ENCODE peak calls at places on chromosomes 7 and 10, in seven cellular contexts. One of them, this sample, is unnamed.

GRCh38 chr10:30092151-30092790 is 32.9 kb upstream of the JCAD start:
- DNase-seq in choroid plexus epithelial cell: peak
- DNase-seq in foreskin fibroblast: peak
- DNase-seq in GM23248: peak
- DNase-seq in psoas muscle: no peak
- DNase-seq in LNCaP clone FGC: no peak
- DNase-seq in body of pancreas: no peak
- DNase-seq in this sample: peak

GRCh38 chr10:90181251-90181691 is 479.9 kb downstream of the KIF20B start:
- DNase-seq in choroid plexus epithelial cell: no peak
- DNase-seq in foreskin fibroblast: no peak
- DNase-seq in GM23248: no peak
- DNase-seq in psoas muscle: no peak
- DNase-seq in LNCaP clone FGC: no peak
- DNase-seq in body of pancreas: no peak
- DNase-seq in this sample: no peak

GRCh38 chr10:46530249-46531186 is 25.9 kb downstream of the GPRIN2 start:
- DNase-seq in choroid plexus epithelial cell: peak
- DNase-seq in foreskin fibroblast: peak
- DNase-seq in GM23248: peak
- DNase-seq in psoas muscle: peak
- DNase-seq in LNCaP clone FGC: no peak
- DNase-seq in body of pancreas: peak
- DNase-seq in this sample: no peak

GRCh38 chr7:155349601-155350331 is 52.1 kb downstream of the INSIG1 start:
- DNase-seq in choroid plexus epithelial cell: no peak
- DNase-seq in foreskin fibroblast: no peak
- DNase-seq in GM23248: peak
- DNase-seq in psoas muscle: no peak
- DNase-seq in LNCaP clone FGC: no peak
- DNase-seq in body of pancreas: peak
- DNase-seq in this sample: no peak

GRCh38 chr7:17546206-17546998 is 247.9 kb downstream of the AHR start:
- DNase-seq in choroid plexus epithelial cell: peak
- DNase-seq in foreskin fibroblast: peak
- DNase-seq in GM23248: peak
- DNase-seq in psoas muscle: no peak
- DNase-seq in LNCaP clone FGC: no peak
- DNase-seq in body of pancreas: no peak
- DNase-seq in this sample: no peak

GRCh38 chr7:26704036-26704435 is 160.4 kb downstream of the SKAP2 start:
- DNase-seq in choroid plexus epithelial cell: no peak
- DNase-seq in foreskin fibroblast: no peak
- DNase-seq in GM23248: no peak
- DNase-seq in psoas muscle: no peak
- DNase-seq in LNCaP clone FGC: no peak
- DNase-seq in body of pancreas: no peak
- DNase-seq in this sample: no peak

GRCh38 chr10:75097666-75098285 is 13.7 kb upstream of the SAMD8 start:
- DNase-seq in choroid plexus epithelial cell: peak
- DNase-seq in foreskin fibroblast: peak
- DNase-seq in GM23248: peak
- DNase-seq in psoas muscle: no peak
- DNase-seq in LNCaP clone FGC: no peak
- DNase-seq in body of pancreas: no peak
- DNase-seq in this sample: no peak

GRCh38 chr10:117365612-117366011 is 9.6 kb downstream of the PDZD8 start:
- DNase-seq in choroid plexus epithelial cell: no peak
- DNase-seq in foreskin fibroblast: no peak
- DNase-seq in GM23248: no peak
- DNase-seq in psoas muscle: no peak
- DNase-seq in LNCaP clone FGC: no peak
- DNase-seq in body of pancreas: peak
- DNase-seq in this sample: no peak

GRCh38 chr10:125008689-125009579 is 67.0 kb downstream of the ZRANB1 start:
- DNase-seq in choroid plexus epithelial cell: no peak
- DNase-seq in foreskin fibroblast: no peak
- DNase-seq in GM23248: no peak
- DNase-seq in psoas muscle: no peak
- DNase-seq in LNCaP clone FGC: peak
- DNase-seq in body of pancreas: peak
- DNase-seq in this sample: no peak

GRCh38 chr7:155225095-155225494 is 72.6 kb upstream of the INSIG1 start:
- DNase-seq in choroid plexus epithelial cell: no peak
- DNase-seq in foreskin fibroblast: no peak
- DNase-seq in GM23248: no peak
- DNase-seq in psoas muscle: no peak
- DNase-seq in LNCaP clone FGC: no peak
- DNase-seq in body of pancreas: no peak
- DNase-seq in this sample: no peak

GRCh38 chr7:37999673-38000072 is 79.2 kb downstream of the EPDR1 start:
- DNase-seq in choroid plexus epithelial cell: peak
- DNase-seq in foreskin fibroblast: peak
- DNase-seq in GM23248: no peak
- DNase-seq in psoas muscle: no peak
- DNase-seq in LNCaP clone FGC: no peak
- DNase-seq in body of pancreas: no peak
- DNase-seq in this sample: no peak

GRCh38 chr7:55977831-55978230 is 13.4 kb downstream of the NIPSNAP2 start:
- DNase-seq in choroid plexus epithelial cell: peak
- DNase-seq in foreskin fibroblast: peak
- DNase-seq in GM23248: peak
- DNase-seq in psoas muscle: no peak
- DNase-seq in LNCaP clone FGC: peak
- DNase-seq in body of pancreas: no peak
- DNase-seq in this sample: no peak

GRCh38 chr7:25537678-25538375 is 309.5 kb upstream of the NPVF start:
- DNase-seq in choroid plexus epithelial cell: no peak
- DNase-seq in foreskin fibroblast: no peak
- DNase-seq in GM23248: peak
- DNase-seq in psoas muscle: no peak
- DNase-seq in LNCaP clone FGC: no peak
- DNase-seq in body of pancreas: no peak
- DNase-seq in this sample: no peak

GRCh38 chr7:11698273-11698930 is 133.6 kb downstream of the THSD7A start:
- DNase-seq in choroid plexus epithelial cell: peak
- DNase-seq in foreskin fibroblast: no peak
- DNase-seq in GM23248: no peak
- DNase-seq in psoas muscle: no peak
- DNase-seq in LNCaP clone FGC: no peak
- DNase-seq in body of pancreas: no peak
- DNase-seq in this sample: no peak

GRCh38 chr7:92205987-92206386 is 27.0 kb upstream of the LRRD1 start:
- DNase-seq in choroid plexus epithelial cell: no peak
- DNase-seq in foreskin fibroblast: no peak
- DNase-seq in GM23248: no peak
- DNase-seq in psoas muscle: no peak
- DNase-seq in LNCaP clone FGC: no peak
- DNase-seq in body of pancreas: no peak
- DNase-seq in this sample: no peak

GRCh38 chr10:34830527-34830926 is 15.4 kb upstream of the PARD3 start:
- DNase-seq in choroid plexus epithelial cell: no peak
- DNase-seq in foreskin fibroblast: no peak
- DNase-seq in GM23248: no peak
- DNase-seq in psoas muscle: no peak
- DNase-seq in LNCaP clone FGC: no peak
- DNase-seq in body of pancreas: no peak
- DNase-seq in this sample: no peak
- H3K4me3 ChIP-seq in choroid plexus epithelial cell: peak
- H3K4me3 ChIP-seq in foreskin fibroblast: peak
- H3K4me3 ChIP-seq in GM23248: no peak
- H3K4me3 ChIP-seq in psoas muscle: no peak
- H3K4me3 ChIP-seq in LNCaP clone FGC: no peak
- H3K4me3 ChIP-seq in body of pancreas: no peak
- H3K4me3 ChIP-seq in this sample: no peak

GRCh38 chr10:4843525-4844180 is 17.6 kb downstream of the AKR1E2 start:
- DNase-seq in choroid plexus epithelial cell: no peak
- DNase-seq in foreskin fibroblast: no peak
- DNase-seq in GM23248: no peak
- DNase-seq in psoas muscle: no peak
- DNase-seq in LNCaP clone FGC: no peak
- DNase-seq in body of pancreas: no peak
- DNase-seq in this sample: no peak
- H3K4me3 ChIP-seq in choroid plexus epithelial cell: no peak
- H3K4me3 ChIP-seq in foreskin fibroblast: no peak
- H3K4me3 ChIP-seq in GM23248: no peak
- H3K4me3 ChIP-seq in psoas muscle: no peak
- H3K4me3 ChIP-seq in LNCaP clone FGC: no peak
- H3K4me3 ChIP-seq in body of pancreas: no peak
- H3K4me3 ChIP-seq in this sample: no peak

GRCh38 chr10:132104062-132104461 is 38.3 kb downstream of the JAKMIP3 start:
- DNase-seq in choroid plexus epithelial cell: no peak
- DNase-seq in foreskin fibroblast: no peak
- DNase-seq in GM23248: no peak
- DNase-seq in psoas muscle: no peak
- DNase-seq in LNCaP clone FGC: no peak
- DNase-seq in body of pancreas: no peak
- DNase-seq in this sample: no peak
- H3K4me3 ChIP-seq in choroid plexus epithelial cell: no peak
- H3K4me3 ChIP-seq in foreskin fibroblast: no peak
- H3K4me3 ChIP-seq in GM23248: no peak
- H3K4me3 ChIP-seq in psoas muscle: no peak
- H3K4me3 ChIP-seq in LNCaP clone FGC: no peak
- H3K4me3 ChIP-seq in body of pancreas: no peak
- H3K4me3 ChIP-seq in this sample: no peak

GRCh38 chr7:101402081-101402779 is 39.6 kb downstream of the COL26A1 start:
- DNase-seq in choroid plexus epithelial cell: peak
- DNase-seq in foreskin fibroblast: peak
- DNase-seq in GM23248: peak
- DNase-seq in psoas muscle: no peak
- DNase-seq in LNCaP clone FGC: peak
- DNase-seq in body of pancreas: peak
- DNase-seq in this sample: no peak
- H3K4me3 ChIP-seq in choroid plexus epithelial cell: no peak
- H3K4me3 ChIP-seq in foreskin fibroblast: no peak
- H3K4me3 ChIP-seq in GM23248: peak
- H3K4me3 ChIP-seq in psoas muscle: no peak
- H3K4me3 ChIP-seq in LNCaP clone FGC: no peak
- H3K4me3 ChIP-seq in body of pancreas: no peak
- H3K4me3 ChIP-seq in this sample: no peak

This sample was measured in AG04450.